ENCODE peak calls at places on chromosome 7, in ten cellular contexts. Z is astrocyte of the spinal cord, P is cardiac fibroblast, U is GM23248, F is AG09309, W is left lung, N is sigmoid colon, O is astrocyte of the cerebellum, A is choroid plexus epithelial cell, C is kidney epithelial cell. M is an unnamed sample.

GRCh38 chr7:82444220-82445049 is 858 bp upstream of the CACNA2D1 start:
- DNase-seq in Z (no peak), P (no peak), U (no peak), F (no peak), W (no peak), N (no peak), O (no peak), A (no peak), C (no peak), M (no peak)

GRCh38 chr7:137747359-137748031 is 99.3 kb downstream of the DGKI start:
- DNase-seq in Z (no peak), P (no peak), U (peak; percentile 30), F (no peak), W (no peak), N (no peak), O (no peak), A (no peak), C (no peak), M (no peak)

GRCh38 chr7:129855234-129855673 is 97.5 kb downstream of the UBE2H start:
- DNase-seq in Z (peak; percentile 98), P (peak; percentile 97), U (peak; percentile 91), F (peak; percentile 97), W (no peak), N (no peak), O (peak; percentile 95), A (peak; percentile 93), C (no peak), M (no peak)

GRCh38 chr7:79529896-79530235 is 76.4 kb upstream of the MAGI2 start:
- DNase-seq in Z (no peak), P (peak; percentile 32), U (peak; percentile 32), F (no peak), W (no peak), N (no peak), O (no peak), A (peak; percentile 47), C (peak; percentile 10), M (no peak)

GRCh38 chr7:111240371-111240770 is 149.4 kb downstream of the LRRN3 start:
- DNase-seq in Z (no peak), P (no peak), U (no peak), F (no peak), W (no peak), N (no peak), O (no peak), A (no peak), C (no peak), M (no peak)

GRCh38 chr7:27808626-27809025 is 68.7 kb downstream of the TAX1BP1 start:
- DNase-seq in Z (peak; percentile 76), P (peak; percentile 76), U (peak; percentile 86), F (peak; percentile 39), W (no peak), N (no peak), O (peak; percentile 18), A (peak; percentile 78), C (no peak), M (no peak)

GRCh38 chr7:23941551-23941950 is 231.5 kb downstream of the STK31 start:
- DNase-seq in Z (no peak), P (no peak), U (no peak), F (no peak), W (no peak), N (no peak), O (no peak), A (no peak), C (no peak), M (no peak)

GRCh38 chr7:41135511-41135910 is 567.4 kb downstream of the INHBA start:
- DNase-seq in Z (no peak), P (no peak), U (no peak), F (no peak), W (no peak), N (no peak), O (no peak), A (no peak), C (no peak), M (no peak)

GRCh38 chr7:78020131-78020873 is 221.7 kb downstream of the PHTF2 start:
- DNase-seq in Z (peak; percentile 81), P (peak; percentile 89), U (peak; percentile 92), F (peak; percentile 75), W (peak; percentile 41), N (peak; percentile 80), O (peak; percentile 76), A (peak; percentile 91), C (no peak), M (peak; percentile 17)

GRCh38 chr7:24932815-24933214 is 47.2 kb downstream of the OSBPL3 start:
- DNase-seq in Z (peak; percentile 53), P (no peak), U (no peak), F (no peak), W (no peak), N (no peak), O (peak; percentile 48), A (no peak), C (no peak), M (no peak)

DNA sequence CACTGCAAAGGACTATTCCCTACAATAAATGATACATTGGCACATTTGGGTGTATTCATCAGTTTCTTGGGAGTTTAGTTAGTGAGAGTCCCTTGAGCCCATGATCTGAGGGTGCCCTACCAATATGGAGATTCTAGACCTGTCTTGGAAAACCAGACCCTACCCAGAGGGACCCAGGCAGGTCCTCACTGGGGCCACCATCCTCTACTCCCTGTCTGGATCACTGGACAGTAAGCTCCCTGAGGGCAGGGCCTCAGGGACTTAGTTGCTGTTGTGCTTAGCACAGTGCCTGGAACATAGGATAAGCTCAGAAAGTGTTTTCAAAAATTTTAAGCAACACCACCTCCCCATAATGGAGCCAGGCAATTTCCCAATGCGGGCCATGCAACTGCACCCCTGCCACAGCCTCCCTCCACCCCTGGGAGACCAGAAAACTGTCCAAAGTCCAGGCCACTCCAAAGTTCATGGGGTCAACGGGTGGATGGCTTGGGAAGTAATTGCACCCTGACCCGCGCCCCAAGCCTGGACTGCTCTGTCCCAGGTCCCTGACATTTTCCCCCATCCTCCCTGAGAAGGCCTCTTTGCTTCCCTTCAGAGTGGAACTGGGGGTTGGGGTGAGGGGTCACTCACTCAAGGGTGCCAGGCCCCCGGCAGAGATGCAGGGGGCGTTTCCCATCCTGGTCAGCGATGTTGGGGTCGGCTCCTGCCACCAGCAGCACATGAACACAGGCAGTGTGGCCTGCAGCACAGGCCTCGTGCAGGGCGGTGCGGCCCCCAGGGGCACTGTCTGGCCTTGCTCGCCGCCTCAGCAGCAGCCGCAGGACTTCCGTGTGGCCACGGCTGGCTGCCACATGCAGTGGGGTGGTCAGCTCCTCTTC is 1.0 kb downstream of the ASB10 start:
- DNase-seq in Z (no peak), P (no peak), U (no peak), F (no peak), W (peak; percentile 16), N (no peak), O (no peak), A (no peak), C (no peak), M (no peak)
- H3K4me3 ChIP-seq in Z (no peak overlapping the region), P (no peak overlapping the region), U (no peak overlapping the region), F (no peak overlapping the region), W (no peak overlapping the region), N (no peak overlapping the region), O (no peak overlapping the region), A (no peak overlapping the region), C (no peak overlapping the region), M (no peak overlapping the region)

GRCh38 chr7:4744391-4745264 is 30.8 kb upstream of the AP5Z1 start:
- DNase-seq in Z (peak; percentile 100), P (peak; percentile 100), U (peak; percentile 100), F (peak; percentile 99), W (peak; percentile 99), N (peak; percentile 99), O (peak; percentile 98), A (peak; percentile 99), C (peak; percentile 96), M (peak; percentile 88)
- H3K4me3 ChIP-seq in Z (no peak overlapping the region), P (peak overlapping the region; percentile 19), U (peak overlapping the region; percentile 57), F (no peak overlapping the region), W (peak overlapping the region; percentile 39), N (peak overlapping the region; percentile 12), O (no peak overlapping the region), A (peak overlapping the region; percentile 32), C (no peak overlapping the region), M (peak overlapping the region; percentile 24)

GRCh38 chr7:30502470-30503251 is 2.0 kb downstream of the GGCT start:
- DNase-seq in Z (no peak), P (no peak), U (no peak), F (no peak), W (no peak), N (no peak), O (no peak), A (no peak), C (no peak), M (no peak)
- H3K4me3 ChIP-seq in Z (no peak overlapping the region), P (no peak overlapping the region), U (peak overlapping the region; percentile 87), F (no peak overlapping the region), W (no peak overlapping the region), N (no peak overlapping the region), O (no peak overlapping the region), A (no peak overlapping the region), C (no peak overlapping the region), M (no peak overlapping the region)

GRCh38 chr7:52962402-52962801 is 73.0 kb upstream of the POM121L12 start:
- DNase-seq in Z (no peak), P (no peak), U (no peak), F (no peak), W (no peak), N (no peak), O (no peak), A (no peak), C (no peak), M (no peak)
- H3K4me3 ChIP-seq in Z (no peak overlapping the region), P (no peak overlapping the region), U (no peak overlapping the region), F (no peak overlapping the region), W (no peak overlapping the region), N (no peak overlapping the region), O (no peak overlapping the region), A (no peak overlapping the region), C (no peak overlapping the region), M (no peak overlapping the region)

GRCh38 chr7:3825491-3825890 is 524.4 kb downstream of the SDK1 start:
- DNase-seq in Z (no peak), P (no peak), U (no peak), F (no peak), W (no peak), N (no peak), O (no peak), A (no peak), C (no peak), M (no peak)

GRCh38 chr7:3821473-3821872 is 520.4 kb downstream of the SDK1 start:
- DNase-seq in Z (no peak), P (no peak), U (no peak), F (no peak), W (no peak), N (no peak), O (no peak), A (no peak), C (no peak), M (no peak)
- H3K4me3 ChIP-seq in Z (no peak overlapping the region), P (no peak overlapping the region), U (no peak overlapping the region), F (no peak overlapping the region), W (no peak overlapping the region), N (no peak overlapping the region), O (no peak overlapping the region), A (no peak overlapping the region), C (no peak overlapping the region), M (no peak overlapping the region)